ENCODE peak calls at places on chromosome 22, in six cellular contexts. Y, V, L, R, A and Q are unnamed samples. For H3K4me1, the result is how much of the 10 kb centered on the place peaks cover.

GRCh38 chr22:47001288-47001687 is 238.8 kb downstream of the TBC1D22A start:
- DNase-seq in V (no peak), Y (no peak), A (no peak), L (no peak), R (no peak), Q (no peak)

GRCh38 chr22:27578937-27579617 is 222.5 kb downstream of the MN1 start:
- DNase-seq in L (peak), Y (no peak), A (no peak), R (no peak), V (no peak), Q (no peak)

GRCh38 chr22:49810363-49811013 is 17.2 kb downstream of the BRD1 start:
- DNase-seq in V (peak), Y (no peak), L (peak), R (no peak), A (no peak), Q (no peak)

GRCh38 chr22:16963189-16963945 is 44.7 kb downstream of the GAB4 start:
- DNase-seq in A (no peak), R (no peak), L (no peak), V (no peak), Y (no peak), Q (no peak)

GRCh38 chr22:23376256-23376655 is 195.9 kb downstream of the BCR start:
- DNase-seq in R (no peak), L (peak), Y (peak), V (no peak), A (peak), Q (no peak)

GRCh38 chr22:27129266-27129665 is 471.9 kb downstream of the MIAT start:
- DNase-seq in Y (peak), V (peak), A (no peak), R (no peak), L (peak), Q (no peak)

GRCh38 chr22:48240165-48240934 is 1477.9 kb downstream of the TBC1D22A start:
- DNase-seq in V (no peak), R (no peak), L (no peak), A (peak), Y (no peak), Q (peak)

GRCh38 chr22:30830907-30831306 is 136.2 kb downstream of the OSBP2 start:
- DNase-seq in V (peak), Y (peak), L (no peak), A (peak), R (no peak), Q (no peak)

GRCh38 chr22:37896939-37897338 is 9.2 kb upstream of the MICALL1 start:
- DNase-seq in V (no peak), L (no peak), A (peak), R (no peak), Y (no peak), Q (no peak)

GRCh38 chr22:47564158-47564450 is 801.7 kb downstream of the TBC1D22A start:
- DNase-seq in A (no peak), V (no peak), L (no peak), R (no peak), Y (no peak), Q (no peak)

GRCh38 chr22:44336962-44337657 is 24.4 kb upstream of the SHISAL1 start:
- DNase-seq in Y (no peak), R (no peak), A (no peak), V (no peak), L (no peak), Q (no peak)

GRCh38 chr22:27252282-27253049 is 549.1 kb downstream of the MN1 start:
- DNase-seq in R (no peak), L (peak), A (no peak), Y (peak), V (peak), Q (no peak)

GRCh38 chr22:33883961-33884808 is 36.1 kb downstream of the LARGE1 start:
- DNase-seq in R (no peak), Y (no peak), L (no peak), V (no peak), A (no peak), Q (no peak)

GRCh38 chr22:33921576-33922181 is 1.4 kb upstream of the LARGE1 start:
- DNase-seq in L (peak), R (no peak), V (peak), A (peak), Y (peak), Q (peak)

GRCh38 chr22:41780714-41781507 is 19.6 kb upstream of the CCDC134 start:
- DNase-seq in V (peak), L (peak), R (no peak), A (peak), Y (peak), Q (no peak)

GRCh38 chr22:30423296-30423958 is 2.1 kb upstream of the MTFP1 start:
- DNase-seq in Y (no peak), L (no peak), R (no peak), A (no peak), V (no peak), Q (no peak)

GRCh38 chr22:26589367-26589844 is 526 bp downstream of the TPST2 start:
- DNase-seq in R (no peak), V (peak), A (peak), L (peak), Y (no peak), Q (peak)

GRCh38 chr22:48197189-48197690 is 1434.8 kb downstream of the TBC1D22A start:
- DNase-seq in A (no peak), L (no peak), Y (no peak), R (no peak), V (no peak), Q (no peak)

GRCh38 chr22:25564320-25564978 is at the start of gene GRK3:
- DNase-seq in Y (peak), R (peak), V (peak), A (peak), L (peak), Q (peak)

GRCh38 chr22:27620367-27621154 is 181.0 kb downstream of the MN1 start:
- DNase-seq in Y (peak), L (no peak), R (no peak), A (no peak), V (no peak), Q (no peak)

GRCh38 chr22:24134090-24134846 is 47.0 kb upstream of the SUSD2 start:
- DNase-seq in A (peak), R (no peak), Y (no peak), V (no peak), L (no peak), Q (peak)

GRCh38 chr22:25235547-25236290 is 16.3 kb downstream of the CRYBB2 start:
- DNase-seq in L (peak), V (peak), Y (peak), A (peak), R (peak), Q (peak)

GRCh38 chr22:50216684-50217520 is 16.1 kb downstream of the SELENOO start:
- DNase-seq in V (no peak), Y (no peak), A (no peak), R (no peak), L (no peak), Q (no peak)

GRCh38 chr22:25930710-25931353 is 188.8 kb downstream of the MYO18B start:
- DNase-seq in V (no peak), R (no peak), L (no peak), A (no peak), Y (no peak), Q (no peak)

GRCh38 chr22:38336699-38337098 is 19.5 kb upstream of the CSNK1E start:
- DNase-seq in V (no peak), Y (peak), A (no peak), R (no peak), L (no peak), Q (no peak)

GRCh38 chr22:44260216-44261035 is 52.3 kb downstream of the SHISAL1 start:
- DNase-seq in L (no peak), V (no peak), A (no peak), Y (no peak), R (no peak), Q (no peak)

GRCh38 chr22:38955250-38955775 is 2.1 kb upstream of the APOBEC3A start:
- DNase-seq in V (no peak), L (no peak), Y (no peak), A (no peak), R (no peak), Q (no peak)

GRCh38 chr22:49969751-49970527 is 9.4 kb downstream of the PIM3 start:
- DNase-seq in Y (no peak), A (no peak), L (no peak), R (no peak), V (no peak), Q (no peak)

GRCh38 chr22:31130873-31131272 is 8.1 kb downstream of the INPP5J start:
- DNase-seq in A (no peak), Y (no peak), V (no peak), L (no peak), R (no peak), Q (no peak)

GRCh38 chr22:50656122-50657070 is 16.2 kb upstream of the SHANK3 start:
- DNase-seq in Y (peak), A (peak), L (peak), V (peak), R (no peak), Q (no peak)

GRCh38 chr22:40346178-40347064 is at the start of gene ADSL:
- DNase-seq in A (peak), Y (peak), L (peak), V (peak), R (peak), Q (peak)

GRCh38 chr22:40347300-40347699 is 1.0 kb downstream of the ADSL start:
- DNase-seq in R (no peak), L (no peak), V (no peak), A (no peak), Y (peak), Q (no peak)

GRCh38 chr22:40342521-40342920 is 3.8 kb upstream of the ADSL start:
- DNase-seq in R (no peak), Y (no peak), V (no peak), A (no peak), L (no peak), Q (no peak)

GRCh38 chr22:40345801-40346177 is 511 bp upstream of the ADSL start:
- DNase-seq in L (no peak), V (no peak), A (no peak), Y (peak), R (no peak), Q (no peak)

DNA sequence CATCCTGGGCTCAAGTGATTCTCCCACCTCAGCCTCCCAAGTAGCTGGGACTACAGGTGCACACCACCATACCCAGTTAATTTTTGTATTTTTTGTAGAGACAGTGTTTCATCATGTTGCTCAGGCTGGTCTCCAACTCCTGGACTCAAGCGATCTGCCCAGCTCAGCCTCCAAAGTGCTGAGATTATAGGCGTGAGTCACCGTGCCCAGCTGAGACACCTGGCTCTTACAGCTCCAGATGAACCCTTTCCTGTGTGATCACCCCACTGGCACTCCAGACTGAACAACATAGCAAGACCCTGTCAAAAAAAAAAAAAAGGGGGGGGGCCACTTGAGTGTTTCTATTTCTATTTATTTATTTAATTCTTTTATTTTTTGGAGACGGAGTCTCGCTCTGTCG is 1.0 kb upstream of the ADSL start:
- DNase-seq in A (no peak), L (peak), R (no peak), V (peak), Y (peak), Q (no peak)
- H3K4me1 ChIP-seq in A (under half), L (under half), R (under half), V (under half), Y (under half), Q (under half)

DNA sequence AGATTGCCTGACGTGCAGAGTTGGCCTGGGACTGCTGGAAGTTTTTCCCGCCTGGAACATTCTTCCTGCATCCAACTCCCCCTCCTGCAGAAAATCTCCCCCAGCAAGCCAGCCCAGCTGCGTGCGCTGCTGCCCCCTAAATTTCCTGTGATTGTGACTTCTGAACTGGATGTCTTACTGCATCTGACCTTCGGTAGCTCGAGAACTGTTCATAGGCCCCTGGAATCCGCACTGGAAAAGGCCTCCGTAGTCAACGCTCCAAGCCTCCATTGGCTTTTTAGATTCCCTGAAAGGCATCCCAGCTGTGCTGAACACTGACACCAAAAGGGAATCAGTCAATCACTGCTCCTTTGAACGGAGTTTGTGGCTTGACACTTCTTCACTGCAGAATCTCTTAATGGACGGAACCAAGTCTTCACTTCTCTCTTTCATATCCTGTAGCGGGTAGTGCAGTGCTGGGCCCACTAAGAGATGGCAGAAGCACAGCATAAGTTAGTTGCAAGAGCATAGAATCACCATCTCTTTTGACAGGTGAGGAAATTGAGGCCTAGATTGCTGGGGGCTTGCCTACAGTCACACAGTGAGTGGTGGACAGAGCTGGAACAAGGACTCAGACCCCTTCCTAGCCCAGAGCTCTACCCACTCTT is 14.2 kb upstream of the RASD2 start:
- DNase-seq in V (no peak), L (no peak), Y (no peak), R (no peak), A (no peak), Q (no peak)
- H3K23ac ChIP-seq in V (no peak), L (no peak), Y (no peak), R (no peak), A (no peak), Q (no peak)

DNA sequence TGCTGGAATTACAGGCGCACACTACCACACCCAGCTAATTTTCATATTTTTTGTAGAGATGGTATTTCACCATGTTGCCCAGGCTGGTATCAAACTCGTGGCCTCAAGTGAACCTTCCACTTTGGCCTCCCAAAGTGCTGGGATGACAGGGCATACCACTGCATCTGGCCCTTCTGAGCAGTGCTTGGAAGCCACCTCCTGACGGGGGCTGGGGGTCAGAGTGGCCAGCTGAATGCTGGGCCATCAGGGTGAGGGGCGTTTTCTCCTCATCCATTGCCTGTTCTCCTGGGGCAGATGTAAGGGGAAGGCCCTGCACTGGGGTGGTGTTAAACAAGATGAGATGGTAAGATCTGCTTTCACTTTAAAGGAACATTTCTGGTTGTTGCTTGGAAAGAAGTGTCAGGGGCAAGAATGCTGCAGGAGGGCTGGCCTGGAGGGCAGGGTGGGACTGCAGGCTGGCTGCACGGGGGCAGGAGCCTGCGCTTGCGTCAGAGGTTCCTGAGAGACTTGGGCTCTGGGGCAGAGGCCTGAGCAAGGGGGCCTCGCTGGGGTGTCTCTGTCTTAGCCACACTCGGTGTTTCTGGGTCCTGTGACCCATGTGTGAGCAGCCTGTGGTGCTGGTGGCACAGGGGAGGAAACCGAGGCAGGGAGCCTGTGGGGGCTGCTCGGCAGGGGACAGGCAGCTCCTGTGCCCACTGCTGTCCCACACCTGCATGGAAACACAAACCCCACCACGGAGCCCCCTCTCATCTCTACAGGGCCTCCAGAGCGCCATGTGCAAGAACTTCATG is 17.2 kb downstream of the DGCR6L start:
- DNase-seq in Y (no peak), R (no peak), L (no peak), A (no peak), V (no peak), Q (no peak)
- H2BK120ac ChIP-seq in Y (no peak), R (no peak), L (no peak), A (no peak), V (no peak), Q (no peak)

GRCh38 chr22:36347094-36347493 is 40.7 kb downstream of the MYH9 start:
- DNase-seq in R (no peak), Y (no peak), L (no peak), A (no peak), V (no peak), Q (no peak)

GRCh38 chr22:36343070-36343719 is 44.6 kb downstream of the MYH9 start:
- DNase-seq in Y (no peak), V (no peak), R (no peak), L (no peak), A (no peak), Q (no peak)

GRCh38 chr22:36343720-36344105 is 44.1 kb downstream of the MYH9 start:
- DNase-seq in V (no peak), Y (no peak), L (no peak), R (no peak), A (no peak), Q (no peak)

GRCh38 chr22:36341640-36342041 is 46.1 kb downstream of the MYH9 start:
- DNase-seq in Y (no peak), R (no peak), V (no peak), A (no peak), L (no peak), Q (no peak)

GRCh38 chr22:36344106-36344827 is 43.5 kb downstream of the MYH9 start:
- DNase-seq in Y (no peak), A (no peak), R (no peak), V (no peak), L (no peak), Q (no peak)
- H3K4me1 ChIP-seq in Y (under half), A (under half), R (under half), V (under half), L (under half), Q (under half)

DNA sequence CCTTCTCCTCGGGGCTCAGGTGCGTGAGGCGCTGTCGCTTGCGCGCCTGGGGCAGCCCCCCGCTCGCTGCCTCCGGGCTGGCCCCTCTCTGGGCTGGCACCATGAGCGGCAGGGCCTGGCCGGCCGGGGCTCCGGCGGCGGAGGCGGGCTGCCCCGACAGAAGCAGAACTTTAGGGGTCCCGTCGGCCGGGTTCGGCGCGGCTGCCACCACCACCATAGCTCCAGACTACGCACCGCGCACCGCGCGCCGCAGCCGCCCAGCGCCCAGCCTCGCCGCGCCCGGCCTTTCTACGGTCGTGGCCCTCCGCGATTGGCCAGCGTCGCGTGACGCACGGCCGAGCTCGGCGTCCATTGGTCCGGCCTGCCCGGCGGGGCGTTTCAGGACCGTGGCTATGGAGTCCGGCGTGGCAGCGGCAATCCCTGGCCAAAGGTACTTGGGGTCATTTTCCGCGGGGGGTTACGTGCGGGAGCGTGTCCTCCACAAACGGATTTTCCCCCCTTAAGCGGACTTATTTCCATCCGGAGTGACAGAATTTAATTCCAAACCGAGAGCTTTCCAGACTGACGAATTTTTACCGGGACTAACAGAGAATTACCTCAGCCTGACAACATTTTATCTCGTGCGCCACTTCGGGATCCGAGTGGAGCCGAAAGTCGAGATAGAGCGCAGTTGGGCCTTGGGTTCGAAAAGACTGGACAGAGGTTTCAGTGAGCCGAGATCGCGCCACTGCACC is at the start of gene XBP1:
- DNase-seq in L (peak), V (peak), A (peak), Y (peak), R (peak), Q (peak)
- H3K23ac ChIP-seq in L (peak), V (peak), A (peak), Y (no peak), R (no peak), Q (peak)